ENCODE peak calls at places on chromosomes 4 and X, in eight cellular contexts. O is kidney; X is breast epithelium; W is fibroblast of villous mesenchyme; F is CD4-positive, alpha-beta T cell; Z is fibroblast of lung; S is tibial artery; D is natural killer cell. T is an unnamed sample.

GRCh38 chr4:89056953-89057398 is at the start of gene FAM13A:
- DNase-seq in O (peak), X (peak), W (peak), F (no peak), Z (peak), S (peak), D (no peak), T (peak)

GRCh38 chr4:76692761-76693160 is 205.2 kb downstream of the SOWAHB start:
- DNase-seq in O (no peak), X (no peak), W (no peak), F (no peak), Z (no peak), S (no peak), D (no peak), T (no peak)

GRCh38 chr4:1449475-1449832 is 43.2 kb upstream of the NKX1-1 start:
- DNase-seq in O (no peak), X (no peak), W (no peak), F (no peak), Z (no peak), S (peak), D (peak), T (no peak)

GRCh38 chr4:15649914-15650545 is 5.1 kb downstream of the FBXL5 start:
- DNase-seq in O (no peak), X (no peak), W (peak), F (peak), Z (peak), S (no peak), D (peak), T (peak)

GRCh38 chr4:145552181-145552822 is 66.9 kb upstream of the MMAA start:
- DNase-seq in O (no peak), X (no peak), W (no peak), F (no peak), Z (no peak), S (no peak), D (no peak), T (no peak)

GRCh38 chr4:53608649-53609048 is 17.4 kb upstream of the LNX1 start:
- DNase-seq in O (no peak), X (no peak), W (no peak), F (no peak), Z (no peak), S (no peak), D (no peak), T (no peak)

GRCh38 chr4:112473985-112474384 is 42.0 kb downstream of the NEUROG2 start:
- DNase-seq in O (no peak), X (no peak), W (no peak), F (no peak), Z (no peak), S (no peak), D (no peak), T (no peak)

GRCh38 chr4:41362647-41363383 is 106.1 kb downstream of the UCHL1 start:
- DNase-seq in O (no peak), X (no peak), W (no peak), F (no peak), Z (peak), S (no peak), D (no peak), T (no peak)

GRCh38 chr4:1345905-1346780 is 865 bp upstream of the UVSSA start:
- DNase-seq in O (peak), X (peak), W (peak), F (peak), Z (peak), S (peak), D (peak), T (peak)

GRCh38 chr4:7742807-7743158 is 196.9 kb downstream of the AFAP1 start:
- DNase-seq in O (peak), X (no peak), W (no peak), F (no peak), Z (no peak), S (no peak), D (no peak), T (no peak)

GRCh38 chr4:40423735-40424134 is 88.6 kb downstream of the CHRNA9 start:
- DNase-seq in O (no peak), X (no peak), W (peak), F (no peak), Z (peak), S (no peak), D (no peak), T (peak)

GRCh38 chr4:95250544-95251137 is 298.1 kb downstream of the UNC5C start:
- DNase-seq in O (no peak), X (peak), W (peak), F (no peak), Z (no peak), S (no peak), D (no peak), T (no peak)

GRCh38 chrX:53992589-53992988 is 51.7 kb downstream of the PHF8 start:
- DNase-seq in O (no peak), X (no peak), W (no peak), F (no peak), Z (no peak), S (no peak), D (no peak), T (no peak)

GRCh38 chrX:108186811-108187210 is 95.2 kb downstream of the ATG4A start:
- DNase-seq in O (no peak), X (no peak), W (peak), F (no peak), Z (peak), S (no peak), D (no peak), T (peak)

GRCh38 chr4:47469951-47470350 is 6.4 kb upstream of the COMMD8 start:
- DNase-seq in O (no peak), X (no peak), W (peak), F (no peak), Z (peak), S (no peak), D (no peak), T (peak)

GRCh38 chrX:22666441-22666840 is 333.3 kb upstream of the DDX53 start:
- DNase-seq in O (no peak), X (no peak), W (no peak), F (no peak), Z (peak), S (no peak), D (no peak), T (peak)

GRCh38 chrX:18855919-18856644 is 127.8 kb downstream of the PHKA2 start:
- DNase-seq in O (no peak), X (no peak), W (no peak), F (no peak), Z (peak), S (no peak), D (no peak), T (peak)

GRCh38 chr4:177194906-177195305 is 114.8 kb upstream of the NEIL3 start:
- DNase-seq in O (no peak), X (no peak), W (peak), F (no peak), Z (no peak), S (no peak), D (no peak), T (no peak)

GRCh38 chr4:159206427-159206871 is 103.6 kb downstream of the RAPGEF2 start:
- DNase-seq in O (no peak), X (no peak), W (no peak), F (no peak), Z (peak), S (no peak), D (no peak), T (peak)

GRCh38 chr4:114279066-114279465 is 299.6 kb upstream of the ARSJ start:
- DNase-seq in O (no peak), X (no peak), W (no peak), F (no peak), Z (peak), S (no peak), D (no peak), T (no peak)

GRCh38 chrX:30863969-30864368 is 25.1 kb downstream of the TAB3 start:
- DNase-seq in O (no peak), X (no peak), W (peak), F (no peak), Z (no peak), S (no peak), D (no peak), T (no peak)

GRCh38 chrX:39984191-39984956 is 113.4 kb downstream of the BCOR start:
- DNase-seq in O (peak), X (no peak), W (peak), F (no peak), Z (peak), S (no peak), D (no peak), T (peak)

GRCh38 chr4:7120341-7120740 is 52.5 kb upstream of the GRPEL1 start:
- DNase-seq in O (peak), X (no peak), W (no peak), F (no peak), Z (no peak), S (no peak), D (no peak), T (peak)

GRCh38 chr4:185966997-185967775 is 101.8 kb upstream of the TLR3 start:
- DNase-seq in O (no peak), X (no peak), W (no peak), F (no peak), Z (peak), S (no peak), D (no peak), T (peak)

GRCh38 chr4:88134536-88135361 is 23.7 kb downstream of the ABCG2 start:
- DNase-seq in O (no peak), X (no peak), W (no peak), F (no peak), Z (no peak), S (no peak), D (no peak), T (no peak)

GRCh38 chrX:131938749-131939148 is 84.4 kb upstream of the STK26 start:
- DNase-seq in O (no peak), X (no peak), W (no peak), F (no peak), Z (no peak), S (no peak), D (no peak), T (no peak)

GRCh38 chrX:133542476-133542875 is 127.2 kb upstream of the GPC4 start:
- DNase-seq in O (no peak), X (no peak), W (no peak), F (no peak), Z (no peak), S (no peak), D (no peak), T (no peak)

GRCh38 chr4:107648178-107648991 is 71.6 kb downstream of the PAPSS1 start:
- DNase-seq in O (no peak), X (no peak), W (no peak), F (no peak), Z (no peak), S (no peak), D (no peak), T (no peak)

GRCh38 chr4:41432889-41433288 is 105.1 kb upstream of the LIMCH1 start:
- DNase-seq in O (no peak), X (no peak), W (peak), F (no peak), Z (peak), S (no peak), D (no peak), T (peak)

GRCh38 chr4:169968999-169969398 is 57.2 kb downstream of the MFAP3L start:
- DNase-seq in O (no peak), X (no peak), W (no peak), F (no peak), Z (peak), S (no peak), D (no peak), T (peak)

GRCh38 chr4:10061650-10062415 is 40.5 kb upstream of the SLC2A9 start:
- DNase-seq in O (no peak), X (no peak), W (peak), F (no peak), Z (peak), S (no peak), D (no peak), T (peak)

GRCh38 chrX:9948406-9948805 is 18.8 kb upstream of the CLDN34 start:
- DNase-seq in O (no peak), X (no peak), W (no peak), F (no peak), Z (peak), S (no peak), D (no peak), T (no peak)

GRCh38 chr4:113641025-113641431 is 120.5 kb downstream of the CAMK2D start:
- DNase-seq in O (no peak), X (no peak), W (no peak), F (no peak), Z (no peak), S (no peak), D (no peak), T (no peak)

GRCh38 chrX:41956027-41956426 is 32.7 kb upstream of the CASK start:
- DNase-seq in O (no peak), X (no peak), W (peak), F (no peak), Z (no peak), S (no peak), D (no peak), T (no peak)

GRCh38 chr4:41318839-41319530 is 62.3 kb downstream of the UCHL1 start:
- DNase-seq in O (no peak), X (peak), W (no peak), F (no peak), Z (peak), S (no peak), D (no peak), T (peak)

DNA sequence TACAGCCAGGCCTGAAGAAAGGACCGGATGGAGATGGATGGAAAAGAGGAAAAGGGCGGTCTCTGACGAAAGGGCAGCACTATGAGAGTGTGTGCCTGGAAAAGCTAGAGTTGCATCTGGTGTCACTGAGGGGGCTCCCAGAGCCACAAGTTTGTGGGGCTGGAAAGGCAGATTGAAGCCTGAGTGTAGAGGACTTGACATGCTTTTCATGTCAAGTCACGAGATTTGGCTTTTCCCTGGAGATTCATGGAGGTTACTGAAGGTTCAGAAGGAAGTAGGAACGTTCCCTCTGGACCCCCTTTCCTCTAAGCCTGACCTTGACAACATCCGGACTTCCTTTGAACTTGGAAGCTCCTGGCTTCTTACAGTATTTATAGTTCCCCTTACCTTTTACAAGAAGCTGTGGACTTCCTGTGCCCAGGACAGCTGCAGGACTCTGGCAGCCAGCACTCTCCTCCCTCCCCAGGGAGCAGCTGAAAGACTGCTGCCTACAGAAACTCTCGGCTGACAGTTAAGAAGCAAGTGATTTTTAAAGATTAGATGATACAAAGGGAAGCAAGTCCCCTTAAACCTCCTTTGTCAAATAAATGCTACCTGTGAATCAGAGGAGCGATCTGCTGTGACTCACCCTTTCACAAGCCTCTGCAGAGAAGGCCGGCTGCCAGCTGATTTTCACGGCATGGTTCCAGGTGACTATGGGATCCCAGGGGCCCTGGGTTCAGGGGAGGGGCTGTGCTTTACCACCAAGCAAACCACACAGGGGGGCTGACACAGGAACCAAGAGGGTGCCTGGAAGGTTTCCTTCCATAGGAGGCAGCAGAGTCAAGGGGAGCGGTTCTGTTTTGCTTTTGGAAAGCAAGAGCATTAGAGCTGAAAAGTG is 72.9 kb upstream of the STIM2 start:
- DNase-seq in O (no peak), X (no peak), W (peak), F (peak), Z (peak), S (no peak), D (no peak), T (peak)
- TF ChIP-seq CTCF in O (no peak), X (no peak), W (peak), F (peak), Z (peak), S (peak), D (peak), T (peak)

GRCh38 chrX:110466790-110467189 is 108.1 kb downstream of the RTL9 start:
- DNase-seq in O (no peak), X (no peak), W (no peak), F (no peak), Z (no peak), S (no peak), D (no peak), T (no peak)

DNA sequence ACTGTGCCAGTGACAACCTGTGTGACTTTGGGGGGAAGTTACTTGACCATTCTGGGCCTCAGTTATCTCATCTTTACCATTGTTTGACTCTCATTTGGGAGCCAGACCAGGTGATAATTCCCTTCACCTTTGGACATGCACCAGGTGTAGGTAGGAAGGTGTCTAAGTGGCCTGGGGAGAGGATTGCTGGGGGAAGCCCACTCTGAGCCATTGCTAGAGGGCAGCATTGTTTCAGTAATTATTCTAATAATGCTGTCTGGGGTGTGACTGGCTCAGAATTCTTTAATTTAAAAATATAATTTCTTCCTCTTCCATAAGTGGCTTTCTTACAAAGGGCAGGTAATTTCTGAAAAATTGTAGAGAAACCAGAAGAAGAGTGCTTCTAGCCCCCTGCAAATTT is 104.3 kb downstream of the RTL9 start:
- DNase-seq in O (no peak), X (no peak), W (no peak), F (no peak), Z (no peak), S (no peak), D (no peak), T (no peak)
- TF ChIP-seq CTCF in O (no peak), X (no peak), W (no peak), F (no peak), Z (no peak), S (no peak), D (no peak), T (no peak)

DNA sequence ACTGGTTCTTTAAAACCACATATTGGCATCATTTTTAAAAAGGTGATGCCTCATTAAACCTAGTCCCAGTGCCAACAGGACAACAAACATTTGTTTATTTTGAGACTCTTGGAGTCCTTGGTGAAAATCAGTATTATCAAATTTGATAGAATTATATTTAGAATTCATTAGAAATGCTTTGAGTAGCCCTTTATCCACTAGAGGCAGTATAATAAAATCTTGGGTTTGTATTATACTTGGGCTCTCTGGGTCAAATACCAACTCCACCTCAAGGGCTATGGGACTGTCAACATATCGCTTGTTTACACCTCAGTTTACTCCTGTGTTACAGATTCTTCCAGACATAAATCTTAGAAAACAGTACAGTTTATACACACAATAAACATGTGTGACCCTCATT is 335.7 kb upstream of the FSTL5 start:
- DNase-seq in O (no peak), X (no peak), W (no peak), F (no peak), Z (no peak), S (no peak), D (no peak), T (peak)
- TF ChIP-seq CTCF in O (no peak), X (no peak), W (peak), F (no peak), Z (peak), S (peak), D (no peak), T (peak)

GRCh38 chr4:149985981-149986380 is 92.3 kb upstream of the DCLK2 start:
- DNase-seq in O (no peak), X (no peak), W (no peak), F (no peak), Z (no peak), S (no peak), D (no peak), T (no peak)
- TF ChIP-seq CTCF in O (no peak), X (no peak), W (no peak), F (no peak), Z (no peak), S (no peak), D (no peak), T (no peak)

GRCh38 chr4:83089759-83090158 is 24.8 kb downstream of the PLAC8 start:
- DNase-seq in O (no peak), X (no peak), W (no peak), F (no peak), Z (no peak), S (no peak), D (no peak), T (no peak)

GRCh38 chr4:83082777-83083176 is 31.8 kb downstream of the PLAC8 start:
- DNase-seq in O (no peak), X (no peak), W (no peak), F (no peak), Z (peak), S (no peak), D (peak), T (no peak)

DNA sequence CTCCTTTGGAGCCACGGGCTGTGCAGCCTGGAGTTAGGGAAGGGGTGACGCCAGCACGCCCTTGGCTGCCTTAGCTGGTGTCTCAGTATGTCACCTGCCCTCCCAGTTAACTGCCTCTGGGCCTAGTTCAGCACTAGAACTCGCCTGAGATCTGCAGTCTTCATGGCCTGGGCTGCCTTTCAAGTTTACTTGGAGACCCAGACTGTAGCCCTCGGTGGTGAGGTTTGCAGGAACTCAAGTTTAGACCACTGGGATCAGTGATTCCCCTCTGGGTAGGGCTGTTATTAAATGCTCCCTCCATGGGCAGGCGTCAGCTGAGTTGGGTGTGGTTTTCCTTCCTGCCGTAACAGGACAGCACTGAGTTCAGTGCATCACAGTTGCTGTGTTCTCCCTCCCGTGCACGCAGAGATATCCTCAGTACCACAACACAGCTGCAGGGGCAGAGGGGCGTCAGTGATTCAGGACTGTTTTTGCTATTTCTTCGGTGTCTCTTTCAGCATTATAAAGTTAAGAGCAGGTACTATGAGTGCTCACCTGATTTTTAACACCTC is 30.5 kb downstream of the PLAC8 start:
- DNase-seq in O (no peak), X (no peak), W (no peak), F (peak), Z (no peak), S (no peak), D (peak), T (no peak)
- TF ChIP-seq CTCF in O (no peak), X (no peak), W (no peak), F (peak), Z (no peak), S (no peak), D (no peak), T (no peak)

DNA sequence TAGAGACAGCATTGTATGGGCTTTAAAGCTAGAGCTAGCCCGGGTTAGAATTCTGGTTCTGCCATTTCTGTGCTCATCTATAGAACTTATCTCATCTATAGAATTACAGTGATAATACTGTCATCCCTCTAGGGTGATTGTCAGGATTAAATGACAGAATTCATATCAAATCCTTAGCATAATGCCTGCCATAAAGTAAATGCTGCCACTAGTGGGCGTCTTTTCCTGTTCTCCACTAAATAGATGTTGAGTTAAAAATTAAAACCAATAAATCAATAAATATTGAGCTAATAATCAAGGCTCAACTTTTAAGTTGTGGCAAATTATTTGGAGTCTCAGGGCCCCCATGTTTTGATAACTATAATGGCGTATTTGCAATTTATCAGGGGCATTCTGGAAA is 19.7 kb downstream of the GRIA3 start:
- DNase-seq in O (no peak), X (no peak), W (no peak), F (no peak), Z (no peak), S (no peak), D (no peak), T (no peak)
- TF ChIP-seq CTCF in O (no peak), X (no peak), W (no peak), F (no peak), Z (no peak), S (no peak), D (no peak), T (no peak)

T was measured in choroid plexus epithelial cell.